ENCODE peak calls at places on chromosomes 5 and 9, in nine cellular contexts. One of them, this sample, is unnamed. For H3K79me2, the result is how much of the 10 kb centered on the place peaks cover.

GRCh38 chr5:114361724-114362196 is at the start of gene KCNN2:
- DNase-seq in hepatocyte: peak
- DNase-seq in neural progenitor cell: peak
- DNase-seq in astrocyte: peak
- DNase-seq in OCI-LY7: no peak
- DNase-seq in endothelial cell of umbilical vein: peak
- DNase-seq in fibroblast of lung: peak
- DNase-seq in keratinocyte: no peak
- DNase-seq in GM12878: peak
- DNase-seq in this sample: peak

GRCh38 chr5:150434502-150434901 is 15.0 kb downstream of the RPS14 start:
- DNase-seq in neural progenitor cell: no peak
- DNase-seq in OCI-LY7: no peak
- DNase-seq in astrocyte: peak
- DNase-seq in endothelial cell of umbilical vein: no peak
- DNase-seq in GM12878: no peak
- DNase-seq in fibroblast of lung: peak
- DNase-seq in hepatocyte: peak
- DNase-seq in keratinocyte: peak
- DNase-seq in this sample: peak

GRCh38 chr9:92033307-92033706 is 81.9 kb downstream of the SPTLC1 start:
- DNase-seq in keratinocyte: no peak
- DNase-seq in OCI-LY7: no peak
- DNase-seq in hepatocyte: no peak
- DNase-seq in endothelial cell of umbilical vein: no peak
- DNase-seq in neural progenitor cell: no peak
- DNase-seq in GM12878: no peak
- DNase-seq in fibroblast of lung: no peak
- DNase-seq in astrocyte: no peak
- DNase-seq in this sample: no peak

GRCh38 chr9:95726756-95727155 is 148.7 kb upstream of the ERCC6L2 start:
- DNase-seq in fibroblast of lung: peak
- DNase-seq in OCI-LY7: peak
- DNase-seq in GM12878: no peak
- DNase-seq in keratinocyte: no peak
- DNase-seq in astrocyte: peak
- DNase-seq in hepatocyte: peak
- DNase-seq in endothelial cell of umbilical vein: peak
- DNase-seq in neural progenitor cell: peak
- DNase-seq in this sample: peak

GRCh38 chr9:91786132-91786896 is 163.7 kb downstream of the ROR2 start:
- DNase-seq in astrocyte: no peak
- DNase-seq in fibroblast of lung: no peak
- DNase-seq in hepatocyte: no peak
- DNase-seq in GM12878: no peak
- DNase-seq in endothelial cell of umbilical vein: no peak
- DNase-seq in keratinocyte: no peak
- DNase-seq in neural progenitor cell: no peak
- DNase-seq in OCI-LY7: no peak
- DNase-seq in this sample: no peak

GRCh38 chr5:154642499-154643245 is 112.5 kb upstream of the LARP1 start:
- DNase-seq in neural progenitor cell: peak
- DNase-seq in endothelial cell of umbilical vein: peak
- DNase-seq in hepatocyte: no peak
- DNase-seq in keratinocyte: no peak
- DNase-seq in GM12878: no peak
- DNase-seq in astrocyte: no peak
- DNase-seq in fibroblast of lung: no peak
- DNase-seq in OCI-LY7: no peak
- DNase-seq in this sample: peak

GRCh38 chr5:126948011-126948355 is 82.4 kb downstream of the MARCHF3 start:
- DNase-seq in keratinocyte: no peak
- DNase-seq in OCI-LY7: no peak
- DNase-seq in astrocyte: no peak
- DNase-seq in fibroblast of lung: no peak
- DNase-seq in GM12878: no peak
- DNase-seq in endothelial cell of umbilical vein: no peak
- DNase-seq in neural progenitor cell: no peak
- DNase-seq in hepatocyte: no peak
- DNase-seq in this sample: no peak

GRCh38 chr5:139774980-139775654 is 20.5 kb upstream of the PSD2 start:
- DNase-seq in astrocyte: peak
- DNase-seq in endothelial cell of umbilical vein: peak
- DNase-seq in fibroblast of lung: peak
- DNase-seq in OCI-LY7: peak
- DNase-seq in keratinocyte: no peak
- DNase-seq in hepatocyte: peak
- DNase-seq in neural progenitor cell: peak
- DNase-seq in GM12878: no peak
- DNase-seq in this sample: peak

GRCh38 chr9:36738318-36738975 is 165.8 kb downstream of the MELK start:
- DNase-seq in keratinocyte: peak
- DNase-seq in neural progenitor cell: no peak
- DNase-seq in fibroblast of lung: peak
- DNase-seq in GM12878: no peak
- DNase-seq in OCI-LY7: no peak
- DNase-seq in astrocyte: peak
- DNase-seq in endothelial cell of umbilical vein: no peak
- DNase-seq in hepatocyte: no peak
- DNase-seq in this sample: peak

GRCh38 chr9:74496819-74497749 is at the start of gene RORB:
- DNase-seq in astrocyte: peak
- DNase-seq in OCI-LY7: no peak
- DNase-seq in neural progenitor cell: peak
- DNase-seq in GM12878: no peak
- DNase-seq in hepatocyte: peak
- DNase-seq in endothelial cell of umbilical vein: peak
- DNase-seq in keratinocyte: no peak
- DNase-seq in fibroblast of lung: peak
- DNase-seq in this sample: peak
- H2AFZ ChIP-seq in astrocyte: peak
- H2AFZ ChIP-seq in OCI-LY7: no peak
- H2AFZ ChIP-seq in neural progenitor cell: peak
- H2AFZ ChIP-seq in GM12878: peak
- H2AFZ ChIP-seq in hepatocyte: peak
- H2AFZ ChIP-seq in endothelial cell of umbilical vein: peak
- H2AFZ ChIP-seq in keratinocyte: peak
- H2AFZ ChIP-seq in fibroblast of lung: peak
- H2AFZ ChIP-seq in this sample: peak

GRCh38 chr5:88262116-88262515 is 6.5 kb downstream of the TMEM161B start:
- DNase-seq in fibroblast of lung: peak
- DNase-seq in astrocyte: peak
- DNase-seq in OCI-LY7: no peak
- DNase-seq in neural progenitor cell: no peak
- DNase-seq in keratinocyte: no peak
- DNase-seq in hepatocyte: no peak
- DNase-seq in GM12878: no peak
- DNase-seq in endothelial cell of umbilical vein: no peak
- DNase-seq in this sample: peak
- H3K79me2 ChIP-seq in fibroblast of lung: under half
- H3K79me2 ChIP-seq in astrocyte: half or more
- H3K79me2 ChIP-seq in OCI-LY7: half or more
- H3K79me2 ChIP-seq in neural progenitor cell: half or more
- H3K79me2 ChIP-seq in keratinocyte: half or more
- H3K79me2 ChIP-seq in hepatocyte: half or more
- H3K79me2 ChIP-seq in GM12878: half or more
- H3K79me2 ChIP-seq in endothelial cell of umbilical vein: half or more
- H3K79me2 ChIP-seq in this sample: half or more

GRCh38 chr5:10702040-10702629 is 58.9 kb downstream of the DAP start:
- DNase-seq in keratinocyte: no peak
- DNase-seq in hepatocyte: peak
- DNase-seq in OCI-LY7: no peak
- DNase-seq in GM12878: no peak
- DNase-seq in neural progenitor cell: no peak
- DNase-seq in astrocyte: peak
- DNase-seq in endothelial cell of umbilical vein: peak
- DNase-seq in fibroblast of lung: peak
- DNase-seq in this sample: peak
- H2AFZ ChIP-seq in keratinocyte: no peak
- H2AFZ ChIP-seq in hepatocyte: no peak
- H2AFZ ChIP-seq in OCI-LY7: no peak
- H2AFZ ChIP-seq in GM12878: no peak
- H2AFZ ChIP-seq in neural progenitor cell: no peak
- H2AFZ ChIP-seq in astrocyte: no peak
- H2AFZ ChIP-seq in endothelial cell of umbilical vein: no peak
- H2AFZ ChIP-seq in fibroblast of lung: no peak
- H2AFZ ChIP-seq in this sample: no peak

DNA sequence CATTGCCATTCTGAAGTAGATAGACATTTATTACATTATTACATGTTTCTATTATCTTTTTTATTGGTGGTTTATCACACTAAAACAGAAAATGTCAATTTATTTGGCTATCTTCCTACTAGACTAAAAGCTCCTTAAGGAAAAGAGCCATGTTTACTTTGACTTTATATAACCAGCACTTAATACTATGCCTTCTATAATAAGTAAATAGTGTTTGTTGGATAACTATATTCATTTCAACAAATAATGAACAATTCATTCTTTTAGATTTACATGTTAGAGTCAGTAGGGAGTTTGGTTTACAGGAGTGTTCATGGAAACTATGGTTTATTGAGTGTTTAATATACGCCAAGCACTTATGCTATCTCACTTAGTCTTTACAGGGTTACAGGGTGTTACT is 7.2 kb downstream of the PPIP5K2 start:
- DNase-seq in endothelial cell of umbilical vein: no peak
- DNase-seq in astrocyte: no peak
- DNase-seq in fibroblast of lung: no peak
- DNase-seq in keratinocyte: no peak
- DNase-seq in OCI-LY7: no peak
- DNase-seq in GM12878: no peak
- DNase-seq in neural progenitor cell: no peak
- DNase-seq in hepatocyte: no peak
- DNase-seq in this sample: no peak
- H3K79me2 ChIP-seq in endothelial cell of umbilical vein: under half
- H3K79me2 ChIP-seq in astrocyte: half or more
- H3K79me2 ChIP-seq in fibroblast of lung: under half
- H3K79me2 ChIP-seq in keratinocyte: under half
- H3K79me2 ChIP-seq in OCI-LY7: half or more
- H3K79me2 ChIP-seq in GM12878: under half
- H3K79me2 ChIP-seq in neural progenitor cell: under half
- H3K79me2 ChIP-seq in hepatocyte: half or more
- H3K79me2 ChIP-seq in this sample: half or more

GRCh38 chr9:115730845-115731244 is 422.7 kb upstream of the PAPPA start:
- DNase-seq in fibroblast of lung: peak
- DNase-seq in neural progenitor cell: no peak
- DNase-seq in hepatocyte: no peak
- DNase-seq in keratinocyte: no peak
- DNase-seq in endothelial cell of umbilical vein: no peak
- DNase-seq in GM12878: no peak
- DNase-seq in astrocyte: no peak
- DNase-seq in OCI-LY7: no peak
- DNase-seq in this sample: peak
- H2AFZ ChIP-seq in fibroblast of lung: no peak
- H2AFZ ChIP-seq in neural progenitor cell: peak
- H2AFZ ChIP-seq in hepatocyte: no peak
- H2AFZ ChIP-seq in keratinocyte: no peak
- H2AFZ ChIP-seq in endothelial cell of umbilical vein: no peak
- H2AFZ ChIP-seq in GM12878: no peak
- H2AFZ ChIP-seq in astrocyte: no peak
- H2AFZ ChIP-seq in OCI-LY7: no peak
- H2AFZ ChIP-seq in this sample: peak

GRCh38 chr5:129345213-129345925 is 114.7 kb upstream of the ADAMTS19 start:
- DNase-seq in keratinocyte: no peak
- DNase-seq in OCI-LY7: no peak
- DNase-seq in endothelial cell of umbilical vein: no peak
- DNase-seq in astrocyte: no peak
- DNase-seq in fibroblast of lung: no peak
- DNase-seq in GM12878: no peak
- DNase-seq in hepatocyte: no peak
- DNase-seq in neural progenitor cell: no peak
- DNase-seq in this sample: no peak
- H3K79me2 ChIP-seq in keratinocyte: under half
- H3K79me2 ChIP-seq in OCI-LY7: under half
- H3K79me2 ChIP-seq in endothelial cell of umbilical vein: under half
- H3K79me2 ChIP-seq in astrocyte: under half
- H3K79me2 ChIP-seq in fibroblast of lung: under half
- H3K79me2 ChIP-seq in GM12878: under half
- H3K79me2 ChIP-seq in hepatocyte: under half
- H3K79me2 ChIP-seq in neural progenitor cell: under half
- H3K79me2 ChIP-seq in this sample: under half